ENCODE peak calls at places on chromosome 17, in eight cellular contexts. One of them, this sample, is unnamed.

GRCh38 chr17:2406903-2407790 is 6.3 kb upstream of the MNT start:
- DNase-seq in A172: peak; percentile 99
- DNase-seq in stimulated activated CD4-positive, alpha-beta T cell treated with anti-CD3 and anti-CD28 coated beads, Interleukin-4, amount 100 ng/mL, for 24 hours: no peak
- DNase-seq in occipital lobe: no peak
- DNase-seq in effector memory CD8-positive, alpha-beta T cell: no peak
- DNase-seq in T-helper 2 cell treated with Interferon-gamma antibody and Interleukin-4, amounts not matched to agents 5 μg/mL and 100 μg/mL, for 36 hours: peak; percentile 73
- DNase-seq in lower lobe of right lung: peak; percentile 49
- DNase-seq in memory B cell: no peak
- DNase-seq in this sample: no peak

GRCh38 chr17:2204393-2204792 is 99.2 kb downstream of the SMG6 start:
- DNase-seq in effector memory CD8-positive, alpha-beta T cell: no peak
- DNase-seq in memory B cell: no peak
- DNase-seq in occipital lobe: no peak
- DNase-seq in A172: no peak
- DNase-seq in lower lobe of right lung: no peak
- DNase-seq in stimulated activated CD4-positive, alpha-beta T cell treated with anti-CD3 and anti-CD28 coated beads, Interleukin-4, amount 100 ng/mL, for 24 hours: no peak
- DNase-seq in T-helper 2 cell treated with Interferon-gamma antibody and Interleukin-4, amounts not matched to agents 5 μg/mL and 100 μg/mL, for 36 hours: no peak
- DNase-seq in this sample: no peak

GRCh38 chr17:4541041-4541327 is 14.2 kb downstream of the MYBBP1A start:
- DNase-seq in occipital lobe: no peak
- DNase-seq in effector memory CD8-positive, alpha-beta T cell: no peak
- DNase-seq in T-helper 2 cell treated with Interferon-gamma antibody and Interleukin-4, amounts not matched to agents 5 μg/mL and 100 μg/mL, for 36 hours: no peak
- DNase-seq in stimulated activated CD4-positive, alpha-beta T cell treated with anti-CD3 and anti-CD28 coated beads, Interleukin-4, amount 100 ng/mL, for 24 hours: no peak
- DNase-seq in lower lobe of right lung: no peak
- DNase-seq in A172: no peak
- DNase-seq in memory B cell: no peak
- DNase-seq in this sample: no peak

GRCh38 chr17:74130276-74130675 is 73.2 kb upstream of the RPL38 start:
- DNase-seq in T-helper 2 cell treated with Interferon-gamma antibody and Interleukin-4, amounts not matched to agents 5 μg/mL and 100 μg/mL, for 36 hours: no peak
- DNase-seq in effector memory CD8-positive, alpha-beta T cell: no peak
- DNase-seq in lower lobe of right lung: no peak
- DNase-seq in occipital lobe: no peak
- DNase-seq in A172: no peak
- DNase-seq in stimulated activated CD4-positive, alpha-beta T cell treated with anti-CD3 and anti-CD28 coated beads, Interleukin-4, amount 100 ng/mL, for 24 hours: no peak
- DNase-seq in memory B cell: no peak
- DNase-seq in this sample: no peak

GRCh38 chr17:81422776-81423697 is 27.8 kb downstream of the BAHCC1 start:
- DNase-seq in A172: peak; percentile 96
- DNase-seq in memory B cell: no peak
- DNase-seq in effector memory CD8-positive, alpha-beta T cell: no peak
- DNase-seq in T-helper 2 cell treated with Interferon-gamma antibody and Interleukin-4, amounts not matched to agents 5 μg/mL and 100 μg/mL, for 36 hours: no peak
- DNase-seq in stimulated activated CD4-positive, alpha-beta T cell treated with anti-CD3 and anti-CD28 coated beads, Interleukin-4, amount 100 ng/mL, for 24 hours: no peak
- DNase-seq in occipital lobe: no peak
- DNase-seq in lower lobe of right lung: peak; percentile 77
- DNase-seq in this sample: no peak

GRCh38 chr17:19755392-19755791 is 7.3 kb upstream of the ALDH3A1 start:
- DNase-seq in memory B cell: no peak
- DNase-seq in occipital lobe: no peak
- DNase-seq in A172: no peak
- DNase-seq in effector memory CD8-positive, alpha-beta T cell: no peak
- DNase-seq in lower lobe of right lung: no peak
- DNase-seq in T-helper 2 cell treated with Interferon-gamma antibody and Interleukin-4, amounts not matched to agents 5 μg/mL and 100 μg/mL, for 36 hours: no peak
- DNase-seq in stimulated activated CD4-positive, alpha-beta T cell treated with anti-CD3 and anti-CD28 coated beads, Interleukin-4, amount 100 ng/mL, for 24 hours: no peak
- DNase-seq in this sample: no peak

GRCh38 chr17:68328676-68329075 is 37.4 kb downstream of the ARSG start:
- DNase-seq in occipital lobe: no peak
- DNase-seq in memory B cell: no peak
- DNase-seq in lower lobe of right lung: no peak
- DNase-seq in effector memory CD8-positive, alpha-beta T cell: no peak
- DNase-seq in A172: no peak
- DNase-seq in T-helper 2 cell treated with Interferon-gamma antibody and Interleukin-4, amounts not matched to agents 5 μg/mL and 100 μg/mL, for 36 hours: no peak
- DNase-seq in stimulated activated CD4-positive, alpha-beta T cell treated with anti-CD3 and anti-CD28 coated beads, Interleukin-4, amount 100 ng/mL, for 24 hours: no peak
- DNase-seq in this sample: no peak

GRCh38 chr17:15510361-15510760 is 42.9 kb upstream of the CDRT4 start:
- DNase-seq in occipital lobe: no peak
- DNase-seq in lower lobe of right lung: no peak
- DNase-seq in memory B cell: no peak
- DNase-seq in effector memory CD8-positive, alpha-beta T cell: no peak
- DNase-seq in T-helper 2 cell treated with Interferon-gamma antibody and Interleukin-4, amounts not matched to agents 5 μg/mL and 100 μg/mL, for 36 hours: no peak
- DNase-seq in A172: peak; percentile 91
- DNase-seq in stimulated activated CD4-positive, alpha-beta T cell treated with anti-CD3 and anti-CD28 coated beads, Interleukin-4, amount 100 ng/mL, for 24 hours: no peak
- DNase-seq in this sample: no peak

GRCh38 chr17:9644910-9645751 is at the start of gene USP43:
- DNase-seq in lower lobe of right lung: peak; percentile 71
- DNase-seq in effector memory CD8-positive, alpha-beta T cell: peak; percentile 16
- DNase-seq in occipital lobe: no peak
- DNase-seq in memory B cell: no peak
- DNase-seq in A172: peak; percentile 29
- DNase-seq in T-helper 2 cell treated with Interferon-gamma antibody and Interleukin-4, amounts not matched to agents 5 μg/mL and 100 μg/mL, for 36 hours: peak; percentile 9
- DNase-seq in stimulated activated CD4-positive, alpha-beta T cell treated with anti-CD3 and anti-CD28 coated beads, Interleukin-4, amount 100 ng/mL, for 24 hours: no peak
- DNase-seq in this sample: peak; percentile 67

GRCh38 chr17:70636517-70637133 is 467.3 kb downstream of the KCNJ2 start:
- DNase-seq in memory B cell: no peak
- DNase-seq in A172: peak; percentile 31
- DNase-seq in T-helper 2 cell treated with Interferon-gamma antibody and Interleukin-4, amounts not matched to agents 5 μg/mL and 100 μg/mL, for 36 hours: no peak
- DNase-seq in effector memory CD8-positive, alpha-beta T cell: no peak
- DNase-seq in lower lobe of right lung: no peak
- DNase-seq in occipital lobe: no peak
- DNase-seq in stimulated activated CD4-positive, alpha-beta T cell treated with anti-CD3 and anti-CD28 coated beads, Interleukin-4, amount 100 ng/mL, for 24 hours: no peak
- DNase-seq in this sample: peak; percentile 45

GRCh38 chr17:51516924-51517323 is 256.6 kb downstream of the UTP18 start:
- DNase-seq in effector memory CD8-positive, alpha-beta T cell: no peak
- DNase-seq in lower lobe of right lung: no peak
- DNase-seq in memory B cell: no peak
- DNase-seq in occipital lobe: no peak
- DNase-seq in T-helper 2 cell treated with Interferon-gamma antibody and Interleukin-4, amounts not matched to agents 5 μg/mL and 100 μg/mL, for 36 hours: no peak
- DNase-seq in stimulated activated CD4-positive, alpha-beta T cell treated with anti-CD3 and anti-CD28 coated beads, Interleukin-4, amount 100 ng/mL, for 24 hours: no peak
- DNase-seq in A172: no peak
- DNase-seq in this sample: no peak

GRCh38 chr17:18121201-18121600 is 12.6 kb downstream of the MYO15A start:
- DNase-seq in lower lobe of right lung: no peak
- DNase-seq in stimulated activated CD4-positive, alpha-beta T cell treated with anti-CD3 and anti-CD28 coated beads, Interleukin-4, amount 100 ng/mL, for 24 hours: no peak
- DNase-seq in occipital lobe: no peak
- DNase-seq in effector memory CD8-positive, alpha-beta T cell: no peak
- DNase-seq in A172: no peak
- DNase-seq in T-helper 2 cell treated with Interferon-gamma antibody and Interleukin-4, amounts not matched to agents 5 μg/mL and 100 μg/mL, for 36 hours: no peak
- DNase-seq in memory B cell: no peak
- DNase-seq in this sample: no peak

GRCh38 chr17:81917565-81918332 is at the start of gene SIRT7:
- DNase-seq in stimulated activated CD4-positive, alpha-beta T cell treated with anti-CD3 and anti-CD28 coated beads, Interleukin-4, amount 100 ng/mL, for 24 hours: peak; percentile 78
- DNase-seq in effector memory CD8-positive, alpha-beta T cell: peak; percentile 69
- DNase-seq in A172: peak; percentile 61
- DNase-seq in occipital lobe: peak; percentile 75
- DNase-seq in lower lobe of right lung: peak; percentile 82
- DNase-seq in T-helper 2 cell treated with Interferon-gamma antibody and Interleukin-4, amounts not matched to agents 5 μg/mL and 100 μg/mL, for 36 hours: peak; percentile 75
- DNase-seq in memory B cell: peak; percentile 74
- DNase-seq in this sample: peak; percentile 99

GRCh38 chr17:63785556-63785955 is 11.6 kb downstream of the DDX42 start:
- DNase-seq in stimulated activated CD4-positive, alpha-beta T cell treated with anti-CD3 and anti-CD28 coated beads, Interleukin-4, amount 100 ng/mL, for 24 hours: no peak
- DNase-seq in A172: no peak
- DNase-seq in T-helper 2 cell treated with Interferon-gamma antibody and Interleukin-4, amounts not matched to agents 5 μg/mL and 100 μg/mL, for 36 hours: no peak
- DNase-seq in lower lobe of right lung: no peak
- DNase-seq in memory B cell: no peak
- DNase-seq in effector memory CD8-positive, alpha-beta T cell: no peak
- DNase-seq in occipital lobe: no peak
- DNase-seq in this sample: no peak

GRCh38 chr17:38867179-38867994 is 2.5 kb upstream of the LASP1 start:
- DNase-seq in memory B cell: peak; percentile 67
- DNase-seq in effector memory CD8-positive, alpha-beta T cell: peak; percentile 41
- DNase-seq in stimulated activated CD4-positive, alpha-beta T cell treated with anti-CD3 and anti-CD28 coated beads, Interleukin-4, amount 100 ng/mL, for 24 hours: peak; percentile 69
- DNase-seq in A172: peak; percentile 77
- DNase-seq in occipital lobe: no peak
- DNase-seq in T-helper 2 cell treated with Interferon-gamma antibody and Interleukin-4, amounts not matched to agents 5 μg/mL and 100 μg/mL, for 36 hours: peak; percentile 63
- DNase-seq in lower lobe of right lung: no peak
- DNase-seq in this sample: no peak

GRCh38 chr17:28944862-28945741 is 6.2 kb downstream of the PHF12 start:
- DNase-seq in lower lobe of right lung: no peak
- DNase-seq in occipital lobe: no peak
- DNase-seq in effector memory CD8-positive, alpha-beta T cell: no peak
- DNase-seq in stimulated activated CD4-positive, alpha-beta T cell treated with anti-CD3 and anti-CD28 coated beads, Interleukin-4, amount 100 ng/mL, for 24 hours: no peak
- DNase-seq in A172: no peak
- DNase-seq in T-helper 2 cell treated with Interferon-gamma antibody and Interleukin-4, amounts not matched to agents 5 μg/mL and 100 μg/mL, for 36 hours: no peak
- DNase-seq in memory B cell: no peak
- DNase-seq in this sample: no peak